ENCODE peak calls at places on chromosomes 3 and 15, in eight cellular contexts. A, O, V, K, R, G, U and B are unnamed samples. For H3K4me1, the result is how much of the 10 kb centered on the place peaks cover.

GRCh38 chr3:23004971-23005370 is 198.2 kb upstream of the UBE2E2 start:
- DNase-seq in A (peak), O (peak), V (no peak), K (no peak), R (no peak), G (no peak), U (no peak), B (no peak)

GRCh38 chr3:177516130-177517011 is 319.1 kb upstream of the TBL1XR1 start:
- DNase-seq in A (peak), O (peak), V (peak), K (peak), R (peak), G (peak), U (peak), B (peak)

GRCh38 chr3:188348445-188349244 is 194.7 kb downstream of the LPP start:
- DNase-seq in A (peak), O (peak), V (peak), K (peak), R (no peak), G (peak), U (peak), B (no peak)

GRCh38 chr15:41417418-41417811 is 520 bp downstream of the RTF1 start:
- DNase-seq in A (peak), O (peak), V (peak), K (no peak), R (peak), G (peak), U (peak), B (no peak)

GRCh38 chr15:27771892-27772291 is 327.2 kb downstream of the OCA2 start:
- DNase-seq in A (no peak), O (no peak), V (no peak), K (no peak), R (no peak), G (no peak), U (no peak), B (no peak)

GRCh38 chr3:137012097-137012501 is 54.3 kb downstream of the IL20RB start:
- DNase-seq in A (peak), O (peak), V (no peak), K (no peak), R (no peak), G (no peak), U (no peak), B (no peak)

GRCh38 chr3:11757441-11757875 is 89.2 kb downstream of the TAMM41 start:
- DNase-seq in A (peak), O (peak), V (no peak), K (no peak), R (no peak), G (no peak), U (no peak), B (no peak)

GRCh38 chr3:126293370-126294082 is 63.7 kb downstream of the KLF15 start:
- DNase-seq in A (peak), O (peak), V (no peak), K (no peak), R (no peak), G (no peak), U (peak), B (peak)

GRCh38 chr3:57030711-57031110 is 29.8 kb upstream of the SPATA12 start:
- DNase-seq in A (no peak), O (no peak), V (no peak), K (no peak), R (no peak), G (no peak), U (no peak), B (no peak)

GRCh38 chr3:13161021-13161759 is 88.0 kb upstream of the IQSEC1 start:
- DNase-seq in A (no peak), O (no peak), V (no peak), K (no peak), R (peak), G (no peak), U (no peak), B (no peak)

GRCh38 chr15:77015651-77016320 is 20.9 kb downstream of the PSTPIP1 start:
- DNase-seq in A (no peak), O (no peak), V (no peak), K (no peak), R (peak), G (no peak), U (no peak), B (no peak)

GRCh38 chr15:57485869-57486268 is 105.8 kb upstream of the MYZAP start:
- DNase-seq in A (peak), O (peak), V (no peak), K (peak), R (no peak), G (peak), U (no peak), B (no peak)

GRCh38 chr3:58535531-58536500 is 1.2 kb downstream of the ACOX2 start:
- DNase-seq in A (no peak), O (no peak), V (peak), K (peak), R (no peak), G (peak), U (no peak), B (no peak)

GRCh38 chr3:168559012-168559411 is 463.3 kb upstream of the GOLIM4 start:
- DNase-seq in A (no peak), O (no peak), V (no peak), K (no peak), R (no peak), G (no peak), U (no peak), B (no peak)

GRCh38 chr15:41919954-41920538 is 26.2 kb upstream of the SPTBN5 start:
- DNase-seq in A (no peak), O (peak), V (peak), K (peak), R (no peak), G (peak), U (no peak), B (no peak)

GRCh38 chr15:64009241-64009640 is 37.0 kb downstream of the DAPK2 start:
- DNase-seq in A (peak), O (no peak), V (no peak), K (no peak), R (no peak), G (no peak), U (peak), B (peak)

GRCh38 chr15:100559330-100559729 is 30.6 kb upstream of the CERS3 start:
- DNase-seq in A (peak), O (peak), V (no peak), K (peak), R (no peak), G (peak), U (no peak), B (peak)

GRCh38 chr3:5186854-5187151 is 704 bp upstream of the EDEM1 start:
- DNase-seq in A (peak), O (peak), V (no peak), K (peak), R (peak), G (peak), U (no peak), B (no peak)

GRCh38 chr3:16338124-16338523 is 73.1 kb downstream of the OXNAD1 start:
- DNase-seq in A (no peak), O (no peak), V (no peak), K (peak), R (no peak), G (no peak), U (no peak), B (no peak)

GRCh38 chr15:84648539-84648938 is 5.5 kb downstream of the WDR73 start:
- DNase-seq in A (peak), O (no peak), V (no peak), K (peak), R (no peak), G (peak), U (peak), B (no peak)

GRCh38 chr3:52398670-52399081 is 46.2 kb downstream of the SEMA3G start:
- DNase-seq in A (no peak), O (no peak), V (no peak), K (no peak), R (no peak), G (no peak), U (peak), B (no peak)

GRCh38 chr3:33687406-33688010 is 30.5 kb downstream of the CLASP2 start:
- DNase-seq in A (peak), O (peak), V (no peak), K (no peak), R (no peak), G (no peak), U (no peak), B (no peak)

GRCh38 chr3:134311265-134311664 is 60.6 kb upstream of the RYK start:
- DNase-seq in A (peak), O (peak), V (no peak), K (no peak), R (no peak), G (no peak), U (no peak), B (no peak)

GRCh38 chr15:68330911-68331310 is 53.4 kb downstream of the FEM1B start:
- DNase-seq in A (no peak), O (no peak), V (no peak), K (no peak), R (peak), G (no peak), U (no peak), B (no peak)

GRCh38 chr15:62618432-62618831 is 424.1 kb upstream of the TPM1 start:
- DNase-seq in A (peak), O (peak), V (no peak), K (no peak), R (no peak), G (no peak), U (no peak), B (no peak)

GRCh38 chr3:133077688-133078087 is 39.5 kb downstream of the TMEM108 start:
- DNase-seq in A (no peak), O (no peak), V (no peak), K (no peak), R (no peak), G (no peak), U (no peak), B (no peak)

GRCh38 chr3:20648294-20648693 is 462.3 kb upstream of the SGO1 start:
- DNase-seq in A (peak), O (peak), V (no peak), K (no peak), R (no peak), G (no peak), U (no peak), B (no peak)

GRCh38 chr3:20657566-20657965 is 471.6 kb upstream of the SGO1 start:
- DNase-seq in A (no peak), O (no peak), V (no peak), K (no peak), R (no peak), G (no peak), U (no peak), B (no peak)

GRCh38 chr3:20648921-20649381 is 462.9 kb upstream of the SGO1 start:
- DNase-seq in A (peak), O (peak), V (no peak), K (no peak), R (no peak), G (no peak), U (no peak), B (no peak)

GRCh38 chr3:20646425-20646824 is 460.4 kb upstream of the SGO1 start:
- DNase-seq in A (no peak), O (no peak), V (no peak), K (no peak), R (no peak), G (no peak), U (no peak), B (no peak)

GRCh38 chr3:20652249-20652648 is 466.2 kb upstream of the SGO1 start:
- DNase-seq in A (no peak), O (no peak), V (no peak), K (no peak), R (no peak), G (no peak), U (no peak), B (no peak)
- H3K4me3 ChIP-seq in A (peak), O (no peak), V (no peak), K (no peak), R (no peak), G (no peak), U (no peak), B (no peak)

DNA sequence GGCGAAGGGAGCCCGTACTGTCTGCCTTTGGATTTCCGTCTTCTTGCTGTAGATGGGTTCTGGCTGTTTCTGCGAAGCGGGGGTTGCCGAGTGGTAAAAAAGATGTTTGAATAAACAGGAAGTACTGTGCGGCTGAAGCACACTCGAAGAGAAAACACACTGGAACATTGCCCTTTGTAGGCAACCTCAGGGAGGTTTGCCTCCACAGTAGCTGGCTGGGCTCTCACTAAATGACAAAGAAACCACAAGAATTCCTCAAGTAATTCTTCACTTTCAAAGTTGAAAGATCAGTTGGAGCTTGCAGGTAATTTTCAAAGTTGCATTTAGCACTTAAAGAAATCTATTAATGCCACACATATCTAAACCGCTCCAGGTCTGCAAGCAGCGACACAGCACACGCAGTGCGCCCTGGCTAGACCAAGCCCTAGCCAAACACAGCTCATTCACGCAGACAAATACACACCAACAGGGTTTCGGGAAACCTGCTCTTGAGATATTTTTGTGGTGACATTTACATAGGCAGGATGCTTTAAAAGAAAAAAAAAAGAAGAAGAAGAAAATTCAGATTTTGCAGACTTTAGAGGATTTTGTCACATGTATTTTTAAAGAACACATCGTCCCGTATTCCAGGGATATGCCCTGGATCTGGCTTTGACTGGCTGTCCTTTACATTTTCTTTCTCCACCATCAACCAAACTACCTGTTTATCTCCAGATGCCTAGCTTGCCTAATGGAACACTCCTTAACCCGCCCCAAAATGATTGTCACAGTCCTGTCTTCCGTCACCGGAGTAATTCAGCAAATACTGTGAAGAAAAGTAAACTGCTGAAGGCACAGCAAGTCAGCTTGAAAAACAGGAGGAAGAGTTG is 452.8 kb downstream of the FOXP1 start:
- DNase-seq in A (peak), O (peak), V (peak), K (peak), R (peak), G (peak), U (peak), B (peak)
- H3K4me1 ChIP-seq in A (under half), O (under half), V (under half), K (half or more), R (under half), G (under half), U (half or more), B (half or more)

GRCh38 chr3:48475188-48475587 is 28.7 kb downstream of the ATRIP start:
- DNase-seq in A (no peak), O (no peak), V (no peak), K (no peak), R (no peak), G (no peak), U (no peak), B (no peak)
- H3K27ac ChIP-seq in A (no peak), O (no peak), V (no peak), K (no peak), R (no peak), G (peak), U (no peak), B (no peak)

GRCh38 chr15:40276927-40277326 is 5.9 kb downstream of the ANKRD63 start:
- DNase-seq in A (no peak), O (no peak), V (no peak), K (no peak), R (no peak), G (no peak), U (no peak), B (no peak)
- H3K4me3 ChIP-seq in A (no peak), O (no peak), V (no peak), K (no peak), R (no peak), G (no peak), U (no peak), B (no peak)

DNA sequence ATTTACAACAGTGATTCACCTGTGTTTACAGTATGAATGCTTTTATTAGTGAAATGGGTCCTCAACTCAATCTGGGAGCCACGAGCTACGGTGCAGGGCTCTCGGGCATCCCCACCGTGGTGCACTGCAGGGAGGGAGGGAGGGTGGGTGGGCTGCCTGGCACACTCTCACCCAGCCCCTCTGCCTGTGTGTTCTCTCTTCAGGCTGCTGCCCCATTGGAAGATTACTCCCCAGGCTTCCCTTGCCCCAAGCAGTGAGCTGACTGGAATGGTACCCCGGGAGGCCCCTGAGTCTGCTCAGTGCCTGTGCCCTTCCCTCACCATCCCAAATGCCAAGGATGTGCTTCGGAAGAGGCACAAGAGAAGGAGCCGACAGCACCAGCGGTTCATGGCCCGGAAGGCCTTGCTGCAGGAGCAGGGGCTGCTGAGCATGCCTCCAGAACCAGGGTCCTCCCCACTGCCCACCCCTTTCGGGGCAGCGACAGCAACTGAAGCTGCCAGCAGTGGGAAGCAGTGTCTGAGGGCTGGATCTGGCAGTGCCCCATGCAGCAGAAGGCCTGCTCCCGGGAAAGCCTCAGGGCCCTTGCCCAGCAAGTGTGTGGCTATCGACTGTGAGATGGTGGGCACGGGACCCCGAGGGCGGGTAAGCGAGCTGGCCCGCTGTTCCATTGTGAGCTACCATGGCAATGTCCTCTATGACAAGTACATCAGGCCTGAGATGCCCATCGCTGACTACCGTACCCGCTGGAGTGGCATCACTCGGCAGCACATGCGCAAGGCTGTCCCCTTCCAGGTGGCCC is 5.0 kb downstream of the AEN start:
- DNase-seq in A (no peak), O (no peak), V (no peak), K (no peak), R (no peak), G (no peak), U (no peak), B (no peak)
- H3K4me1 ChIP-seq in A (under half), O (under half), V (under half), K (half or more), R (under half), G (under half), U (half or more), B (under half)

GRCh38 chr15:88393719-88394519 is 73.3 kb downstream of the MRPL46 start:
- DNase-seq in A (peak), O (no peak), V (no peak), K (no peak), R (no peak), G (no peak), U (no peak), B (no peak)
- H3K27ac ChIP-seq in A (no peak), O (no peak), V (no peak), K (no peak), R (no peak), G (no peak), U (peak), B (no peak)

DNA sequence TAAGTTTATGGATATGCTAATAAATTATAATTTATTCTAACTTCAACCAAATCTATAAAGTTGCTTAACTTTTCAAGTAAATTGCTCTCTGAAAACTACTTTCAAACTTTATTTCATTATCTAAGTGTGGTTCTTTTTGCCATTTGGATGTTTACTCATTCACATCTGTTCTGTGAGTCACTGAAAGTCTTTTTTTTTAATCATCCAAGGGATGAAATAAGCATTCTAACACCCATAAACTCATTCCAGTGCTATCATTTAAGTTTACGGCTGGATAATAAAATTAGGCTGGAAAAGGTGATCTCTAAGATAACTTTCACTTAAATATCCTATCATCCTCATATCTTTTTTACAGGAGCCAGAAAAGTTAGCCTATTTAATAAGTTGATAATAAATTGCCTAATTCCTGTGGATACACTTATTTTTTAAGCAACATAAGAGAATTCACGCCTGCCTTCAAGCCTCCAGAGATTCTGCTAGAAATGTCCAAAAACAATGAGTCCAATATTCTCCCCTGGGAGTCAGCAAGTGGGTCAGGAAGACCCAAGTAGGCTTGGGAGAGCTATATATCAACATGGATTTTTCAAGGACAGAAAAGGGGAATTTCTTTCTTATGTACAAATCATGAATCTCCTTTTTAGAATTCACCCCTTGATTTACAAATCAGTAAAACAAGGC is 25.8 kb downstream of the SCG3 start:
- DNase-seq in A (peak), O (no peak), V (no peak), K (no peak), R (no peak), G (no peak), U (no peak), B (no peak)
- H3K4me3 ChIP-seq in A (no peak), O (no peak), V (no peak), K (no peak), R (no peak), G (no peak), U (no peak), B (no peak)

DNA sequence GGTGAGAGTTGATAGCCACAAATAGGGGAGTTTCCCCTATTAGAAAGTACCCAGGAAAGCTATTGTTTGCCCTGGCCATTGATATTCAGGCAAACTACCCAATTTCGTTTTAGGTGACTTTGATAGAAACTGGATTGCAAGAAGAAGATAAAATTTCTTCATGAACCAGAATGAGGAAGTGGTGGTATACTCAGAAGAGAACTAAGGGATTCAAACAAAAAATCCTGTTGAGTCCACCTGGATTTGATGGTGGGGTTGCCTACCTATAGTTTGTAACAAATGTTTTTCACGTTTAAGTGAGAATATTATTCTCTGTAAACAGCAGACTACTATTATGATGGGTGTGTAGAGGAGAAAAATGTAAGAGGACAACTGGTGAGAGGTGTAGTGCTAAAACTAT is 91.0 kb upstream of the PHLDB2 start:
- DNase-seq in A (no peak), O (no peak), V (no peak), K (no peak), R (no peak), G (no peak), U (no peak), B (no peak)
- H3K4me1 ChIP-seq in A (half or more), O (under half), V (under half), K (under half), R (under half), G (under half), U (half or more), B (under half)

DNA sequence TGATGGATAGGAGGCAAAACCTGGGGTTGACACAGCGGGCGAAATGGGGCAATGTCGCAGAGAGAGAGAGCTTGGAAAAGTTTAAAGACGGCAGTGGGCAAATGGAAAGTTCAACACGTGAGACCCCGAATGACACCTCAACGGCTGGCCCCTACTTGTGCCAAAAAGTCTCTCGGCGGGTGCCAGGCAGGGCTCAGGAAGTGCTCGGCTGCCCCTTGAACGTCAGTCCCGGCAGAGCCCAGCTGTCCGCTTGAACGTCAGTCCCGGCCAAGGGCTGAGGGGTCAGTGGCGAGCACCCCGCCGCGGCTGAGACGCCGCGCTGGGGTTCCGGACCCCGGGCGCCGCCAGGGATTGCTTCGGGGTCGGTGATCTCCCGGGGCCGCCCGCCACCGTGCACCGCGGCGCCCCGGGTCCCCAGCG is 638 bp downstream of the EOGT start:
- DNase-seq in A (peak), O (peak), V (peak), K (peak), R (peak), G (peak), U (peak), B (peak)
- H3K27ac ChIP-seq in A (peak), O (peak), V (peak), K (peak), R (no peak), G (peak), U (peak), B (peak)

GRCh38 chr15:74178326-74179100 is 5.0 kb downstream of the ISLR start:
- DNase-seq in A (no peak), O (no peak), V (peak), K (no peak), R (no peak), G (no peak), U (no peak), B (no peak)
- H3K4me3 ChIP-seq in A (no peak), O (no peak), V (no peak), K (no peak), R (no peak), G (no peak), U (no peak), B (no peak)